ENCODE peak calls at places on chromosomes 7 and 10, in four cellular contexts. H, N, M and Z are unnamed samples.

GRCh38 chr10:2460846-2461245 is 606.5 kb upstream of the PFKP start:
- DNase-seq in N (no peak), M (no peak), H (no peak), Z (no peak)

GRCh38 chr10:8331896-8332729 is 277.6 kb downstream of the GATA3 start:
- DNase-seq in M (peak), N (peak), H (peak), Z (peak)

GRCh38 chr7:82286096-82286841 is 157.3 kb downstream of the CACNA2D1 start:
- DNase-seq in H (no peak), N (no peak), M (no peak), Z (no peak)

GRCh38 chr7:100213672-100214071 is 6.1 kb upstream of the PVRIG start:
- DNase-seq in H (no peak), M (no peak), N (no peak), Z (no peak)

GRCh38 chr10:11610855-11611247 is 599 bp downstream of the USP6NL start:
- DNase-seq in H (no peak), N (peak), M (no peak), Z (peak)

GRCh38 chr7:54992876-54993490 is 25.8 kb upstream of the EGFR start:
- DNase-seq in H (no peak), N (no peak), M (no peak), Z (no peak)

GRCh38 chr10:97356918-97357317 is 22.4 kb upstream of the FRAT2 start:
- DNase-seq in H (no peak), N (no peak), M (no peak), Z (no peak)

GRCh38 chr10:48358162-48358561 is 51.7 kb downstream of the MAPK8 start:
- DNase-seq in M (no peak), N (no peak), H (no peak), Z (no peak)

GRCh38 chr10:77873558-77874380 is 52.8 kb downstream of the DLG5 start:
- DNase-seq in N (peak), H (no peak), M (no peak), Z (no peak)

GRCh38 chr7:113810108-113810748 is 108.6 kb downstream of the PPP1R3A start:
- DNase-seq in H (no peak), N (no peak), M (no peak), Z (no peak)

GRCh38 chr10:77131214-77131613 is 506.4 kb downstream of the KCNMA1 start:
- DNase-seq in M (no peak), N (no peak), H (no peak), Z (no peak)

GRCh38 chr7:24346129-24346528 is 62.1 kb downstream of the NPY start:
- DNase-seq in H (no peak), M (no peak), N (no peak), Z (no peak)

GRCh38 chr10:72687035-72687434 is 4.9 kb upstream of the MCU start:
- DNase-seq in N (peak), H (no peak), M (no peak), Z (no peak)

GRCh38 chr7:128217030-128217805 is 23.9 kb upstream of the LEP start:
- DNase-seq in M (no peak), N (peak), H (peak), Z (no peak)